ENCODE peak calls at places on chromosomes 1 and 21, in ten cellular contexts. L, D, R, H, T, W, O, A, P and G are unnamed samples.

GRCh38 chr1:190479537-190479936 is 1.9 kb upstream of the BRINP3 start:
- DNase-seq in L (no peak), D (peak), R (no peak), H (no peak), T (no peak), W (no peak), O (no peak), A (no peak), P (no peak), G (no peak)

GRCh38 chr21:44666401-44667320 is at the start of gene KRTAP12-2:
- DNase-seq in L (no peak), D (peak), R (no peak), H (no peak), T (no peak), W (no peak), O (no peak), A (no peak), P (no peak), G (no peak)

GRCh38 chr1:36962991-36963390 is 71.3 kb downstream of the GRIK3 start:
- DNase-seq in L (no peak), D (no peak), R (no peak), H (no peak), T (no peak), W (no peak), O (no peak), A (no peak), P (no peak), G (no peak)

GRCh38 chr1:168485048-168485447 is 58.7 kb downstream of the XCL2 start:
- DNase-seq in L (no peak), D (no peak), R (no peak), H (no peak), T (peak), W (peak), O (no peak), A (no peak), P (no peak), G (no peak)

GRCh38 chr1:103496014-103496635 is 29.4 kb upstream of the RNPC3 start:
- DNase-seq in L (no peak), D (peak), R (no peak), H (no peak), T (no peak), W (no peak), O (no peak), A (no peak), P (no peak), G (no peak)

GRCh38 chr1:171470726-171471125 is 14.6 kb upstream of the PRRC2C start:
- DNase-seq in L (no peak), D (no peak), R (no peak), H (no peak), T (no peak), W (no peak), O (no peak), A (no peak), P (no peak), G (no peak)

GRCh38 chr1:91655912-91656449 is 155.3 kb downstream of the CDC7 start:
- DNase-seq in L (no peak), D (no peak), R (no peak), H (no peak), T (no peak), W (no peak), O (no peak), A (no peak), P (no peak), G (no peak)

GRCh38 chr1:41713557-41714327 is 205.0 kb downstream of the HIVEP3 start:
- DNase-seq in L (no peak), D (peak), R (no peak), H (no peak), T (peak), W (no peak), O (no peak), A (no peak), P (no peak), G (no peak)

GRCh38 chr1:234372011-234372757 is 1.1 kb upstream of the COA6 start:
- DNase-seq in L (no peak), D (peak), R (no peak), H (no peak), T (no peak), W (no peak), O (no peak), A (no peak), P (no peak), G (no peak)

GRCh38 chr21:25421327-25422028 is 185.8 kb downstream of the MRPL39 start:
- DNase-seq in L (peak), D (peak), R (peak), H (peak), T (peak), W (peak), O (peak), A (no peak), P (peak), G (peak)

GRCh38 chr1:25926731-25927496 is 20.7 kb upstream of the STMN1 start:
- DNase-seq in L (no peak), D (no peak), R (no peak), H (no peak), T (no peak), W (no peak), O (no peak), A (peak), P (no peak), G (no peak)

GRCh38 chr1:22284906-22285544 is 142.1 kb upstream of the WNT4 start:
- DNase-seq in L (no peak), D (no peak), R (no peak), H (no peak), T (no peak), W (no peak), O (no peak), A (no peak), P (no peak), G (no peak)

GRCh38 chr1:30216602-30217001 is 506.8 kb downstream of the MATN1 start:
- DNase-seq in L (no peak), D (no peak), R (no peak), H (no peak), T (no peak), W (no peak), O (no peak), A (no peak), P (no peak), G (no peak)

GRCh38 chr1:154129392-154129970 is 25.4 kb downstream of the NUP210L start:
- DNase-seq in L (no peak), D (no peak), R (no peak), H (no peak), T (peak), W (no peak), O (no peak), A (no peak), P (no peak), G (no peak)

GRCh38 chr1:37875833-37876232 is 16.4 kb upstream of the MTF1 start:
- DNase-seq in L (peak), D (peak), R (no peak), H (no peak), T (peak), W (no peak), O (no peak), A (no peak), P (no peak), G (no peak)

GRCh38 chr1:9685833-9686232 is 34.3 kb downstream of the PIK3CD start:
- DNase-seq in L (no peak), D (peak), R (no peak), H (no peak), T (no peak), W (no peak), O (no peak), A (no peak), P (no peak), G (no peak)

GRCh38 chr1:201396859-201397464 is 2.2 kb downstream of the LAD1 start:
- DNase-seq in L (peak), D (peak), R (no peak), H (no peak), T (peak), W (no peak), O (no peak), A (no peak), P (no peak), G (no peak)